ENCODE peak calls at places on chromosomes 4 and X, in seven cellular contexts. H, Y, U, E, W, F and T are unnamed samples.
A peak's percentile ranks its signal among the peaks of the same experiment; 100 is the strongest.

GRCh38 chrX:1239681-1240142 is 27.3 kb upstream of the CRLF2 start:
- DNase-seq in H (peak; percentile 25), Y (peak; percentile 15), U (no peak), E (no peak), W (peak; percentile 50), F (peak; percentile 19), T (peak; percentile 69)

GRCh38 chr4:164056426-164057142 is 562.1 kb downstream of the TMA16 start:
- DNase-seq in H (no peak), Y (no peak), U (no peak), E (no peak), W (no peak), F (no peak), T (no peak)

GRCh38 chrX:1427756-1428155 is 25.0 kb downstream of the ASMTL start:
- DNase-seq in H (no peak), Y (peak; percentile 8), U (no peak), E (no peak), W (no peak), F (no peak), T (no peak)

GRCh38 chr4:102593147-102593546 is 92.0 kb downstream of the NFKB1 start:
- DNase-seq in H (no peak), Y (no peak), U (no peak), E (no peak), W (no peak), F (no peak), T (no peak)

GRCh38 chr4:169492436-169493163 is 119.8 kb downstream of the NEK1 start:
- DNase-seq in H (no peak), Y (no peak), U (no peak), E (peak; percentile 15), W (no peak), F (no peak), T (no peak)

GRCh38 chr4:121449416-121449815 is 68.6 kb upstream of the QRFPR start:
- DNase-seq in H (no peak), Y (no peak), U (no peak), E (no peak), W (no peak), F (no peak), T (no peak)

GRCh38 chrX:71067727-71068051 is 445 bp downstream of the SNX12 start:
- DNase-seq in H (no peak), Y (no peak), U (no peak), E (no peak), W (no peak), F (no peak), T (no peak)

GRCh38 chr4:34148322-34148908 is 2095.9 kb downstream of the ARAP2 start:
- DNase-seq in H (no peak), Y (no peak), U (no peak), E (peak; percentile 4), W (no peak), F (no peak), T (no peak)

GRCh38 chr4:186760576-186760975 is 36.9 kb upstream of the FAT1 start:
- DNase-seq in H (no peak), Y (no peak), U (no peak), E (peak; percentile 43), W (no peak), F (no peak), T (no peak)

GRCh38 chr4:10283761-10284160 is 167.2 kb upstream of the WDR1 start:
- DNase-seq in H (no peak), Y (no peak), U (no peak), E (peak; percentile 50), W (no peak), F (no peak), T (no peak)

GRCh38 chr4:10285028-10285427 is 168.4 kb upstream of the WDR1 start:
- DNase-seq in H (no peak), Y (no peak), U (no peak), E (peak; percentile 8), W (no peak), F (no peak), T (no peak)

GRCh38 chr4:10289534-10289899 is 167.7 kb downstream of the ZNF518B start:
- DNase-seq in H (no peak), Y (no peak), U (no peak), E (no peak), W (no peak), F (no peak), T (no peak)

DNA sequence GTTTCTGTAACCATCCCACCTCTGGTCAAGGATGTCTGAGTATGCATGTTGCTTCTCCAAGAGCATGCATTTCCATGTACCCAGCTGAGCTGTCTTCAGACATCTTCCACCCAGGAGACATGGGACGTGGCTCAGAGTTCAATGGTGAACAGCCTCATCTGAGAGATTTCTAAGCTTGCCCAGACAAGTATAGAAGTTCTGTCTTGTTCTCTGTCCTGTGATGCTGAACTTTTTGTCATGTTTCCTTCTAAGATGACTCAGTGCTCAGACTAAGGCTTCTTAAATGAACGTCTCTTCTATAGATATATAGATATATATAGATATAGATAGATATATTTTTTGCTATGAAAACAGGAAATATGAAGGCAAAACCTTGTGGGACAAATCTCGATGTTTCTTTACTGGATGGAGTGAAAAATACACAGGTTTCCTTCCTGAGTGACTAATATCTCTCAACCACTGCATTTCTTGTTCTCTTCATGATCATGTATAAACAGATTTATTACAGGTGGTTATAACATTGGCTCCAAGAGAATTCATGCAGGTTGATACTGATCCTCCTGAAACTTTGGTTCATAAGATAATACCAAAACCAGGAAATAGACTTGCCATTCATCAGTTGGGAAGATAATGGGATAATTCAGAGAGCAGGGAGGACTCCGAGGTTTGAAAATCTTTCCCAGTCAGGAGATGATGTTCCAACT is 168.2 kb downstream of the ZNF518B start:
- DNase-seq in H (no peak), Y (no peak), U (no peak), E (peak; percentile 19), W (no peak), F (no peak), T (no peak)
- H3K27ac ChIP-seq in H (no peak overlapping the region), Y (no peak overlapping the region), U (no peak overlapping the region), E (no peak overlapping the region), W (no peak overlapping the region), F (no peak overlapping the region), T (no peak overlapping the region)

GRCh38 chr4:67452100-67452887 is 93.0 kb downstream of the CENPC start:
- DNase-seq in H (no peak), Y (no peak), U (no peak), E (no peak), W (no peak), F (no peak), T (no peak)
- H3K27ac ChIP-seq in H (no peak overlapping the region), Y (no peak overlapping the region), U (no peak overlapping the region), E (no peak overlapping the region), W (no peak overlapping the region), F (no peak overlapping the region), T (no peak overlapping the region)

GRCh38 chrX:43592597-43592996 is 63.5 kb upstream of the MAOA start:
- DNase-seq in H (no peak), Y (peak; percentile 30), U (no peak), E (no peak), W (no peak), F (no peak), T (no peak)
- H3K27ac ChIP-seq in H (no peak overlapping the region), Y (no peak overlapping the region), U (no peak overlapping the region), E (no peak overlapping the region), W (no peak overlapping the region), F (no peak overlapping the region), T (no peak overlapping the region)

GRCh38 chr4:2804449-2804972 is 11.6 kb downstream of the SH3BP2 start:
- DNase-seq in H (no peak), Y (no peak), U (no peak), E (no peak), W (peak; percentile 13), F (no peak), T (peak; percentile 50)

GRCh38 chr4:2804973-2805501 is 12.2 kb downstream of the SH3BP2 start:
- DNase-seq in H (peak; percentile 19), Y (peak; percentile 10), U (no peak), E (no peak), W (peak; percentile 16), F (no peak), T (peak; percentile 64)

GRCh38 chr4:2806392-2807355 is 13.8 kb downstream of the SH3BP2 start:
- DNase-seq in H (peak; percentile 80), Y (peak; percentile 83), U (no peak), E (no peak), W (peak; percentile 77), F (no peak), T (peak; percentile 92)

GRCh38 chr4:2807571-2807970 is 14.7 kb downstream of the SH3BP2 start:
- DNase-seq in H (peak; percentile 18), Y (no peak), U (no peak), E (no peak), W (no peak), F (no peak), T (peak; percentile 60)

DNA sequence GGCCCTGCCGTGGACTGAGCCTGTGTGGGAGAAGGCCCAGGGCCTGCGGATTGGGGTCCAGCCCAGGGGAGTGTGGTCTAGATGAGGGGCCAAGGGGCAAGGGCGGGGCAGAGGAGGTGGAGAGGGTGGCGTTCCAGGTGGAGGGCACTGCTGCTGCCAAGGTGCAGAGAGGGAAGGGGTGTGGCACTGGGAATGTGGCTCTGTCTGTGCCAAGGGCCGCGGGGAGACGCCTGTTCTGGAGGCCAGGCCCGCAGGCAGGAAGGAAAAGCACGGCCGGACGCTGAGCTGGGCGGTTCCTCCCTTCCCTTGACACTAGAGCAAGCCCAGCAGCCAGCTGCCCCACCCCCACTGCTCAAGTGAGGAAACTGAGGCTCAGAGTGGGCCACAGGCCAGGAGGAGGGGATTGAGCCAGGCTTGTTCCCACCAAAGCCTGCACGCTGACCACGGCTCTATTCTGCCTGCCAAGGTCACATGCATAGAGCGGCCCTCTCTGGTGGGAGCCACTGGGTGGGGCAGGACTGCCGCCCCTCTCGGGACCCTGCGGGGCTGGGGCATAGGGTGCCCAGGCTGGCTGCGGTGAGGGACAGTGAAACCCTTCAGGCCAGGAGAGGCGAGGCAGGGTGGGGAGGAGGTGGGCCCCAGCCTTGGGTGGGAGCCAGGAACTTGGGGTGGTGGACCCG is 13.0 kb downstream of the SH3BP2 start:
- DNase-seq in H (peak; percentile 80), Y (peak; percentile 91), U (no peak), E (peak; percentile 50), W (peak; percentile 80), F (no peak), T (peak; percentile 90)
- H3K27ac ChIP-seq in H (peak overlapping the region; percentile 71), Y (peak overlapping the region; percentile 32), U (no peak overlapping the region), E (peak overlapping the region; percentile 90), W (peak overlapping the region; percentile 89), F (no peak overlapping the region), T (peak overlapping the region; percentile 28)